ENCODE peak calls at places on chromosome 12, in eight cellular contexts. S is SK-N-SH, A is HepG2, V is transverse colon, I is stomach, D is sigmoid colon, W is K562, F is H1. R is an unnamed sample.

GRCh38 chr12:12510141-12510540 is 52.5 kb downstream of the DUSP16 start:
- DNase-seq in S (no peak), A (no peak), V (no peak), I (no peak), D (no peak), W (no peak), F (no peak), R (no peak)

GRCh38 chr12:88339966-88340365 is 197.9 kb downstream of the TMTC3 start:
- DNase-seq in S (no peak), A (no peak), V (no peak), I (no peak), D (no peak), W (no peak), F (no peak), R (no peak)

GRCh38 chr12:94435511-94435927 is 24.1 kb downstream of the CEP83 start:
- DNase-seq in S (no peak), A (no peak), V (no peak), I (no peak), D (no peak), W (no peak), F (no peak), R (no peak)

GRCh38 chr12:79983492-79983891 is 48.6 kb upstream of the PPP1R12A start:
- DNase-seq in S (no peak), A (no peak), V (no peak), I (no peak), D (no peak), W (no peak), F (no peak), R (no peak)

GRCh38 chr12:120007272-120007671 is 18.2 kb downstream of the BICDL1 start:
- DNase-seq in S (no peak), A (no peak), V (peak), I (no peak), D (no peak), W (peak), F (no peak), R (no peak)

GRCh38 chr12:127883013-127883412 is 384.0 kb upstream of the TMEM132C start:
- DNase-seq in S (no peak), A (no peak), V (no peak), I (no peak), D (no peak), W (no peak), F (no peak), R (no peak)

GRCh38 chr12:128956755-128957154 is 103.5 kb downstream of the GLT1D1 start:
- DNase-seq in S (no peak), A (no peak), V (no peak), I (no peak), D (no peak), W (no peak), F (no peak), R (no peak)

GRCh38 chr12:28899951-28900350 is 249.1 kb upstream of the FAR2 start:
- DNase-seq in S (no peak), A (no peak), V (no peak), I (no peak), D (no peak), W (no peak), F (no peak), R (no peak)

GRCh38 chr12:91108196-91108595 is 3.1 kb downstream of the LUM start:
- DNase-seq in S (no peak), A (no peak), V (no peak), I (no peak), D (no peak), W (no peak), F (no peak), R (no peak)

GRCh38 chr12:113056631-113057488 is at the start of gene DTX1:
- DNase-seq in S (peak), A (no peak), V (no peak), I (no peak), D (no peak), W (no peak), F (no peak), R (no peak)

GRCh38 chr12:10771132-10771733 is 31.2 kb downstream of the TAS2R7 start:
- DNase-seq in S (peak), A (peak), V (no peak), I (no peak), D (no peak), W (peak), F (no peak), R (no peak)

GRCh38 chr12:108967869-108968540 is 52.9 kb downstream of the SVOP start:
- DNase-seq in S (no peak), A (peak), V (no peak), I (no peak), D (no peak), W (peak), F (no peak), R (no peak)

GRCh38 chr12:26058818-26059217 is 66.0 kb downstream of the BHLHE41 start:
- DNase-seq in S (no peak), A (no peak), V (no peak), I (no peak), D (no peak), W (no peak), F (no peak), R (no peak)

GRCh38 chr12:69095765-69096477 is 143.4 kb upstream of the CPSF6 start:
- DNase-seq in S (no peak), A (no peak), V (no peak), I (no peak), D (no peak), W (peak), F (no peak), R (no peak)

GRCh38 chr12:117388865-117389508 is 27.6 kb upstream of the NOS1 start:
- DNase-seq in S (peak), A (no peak), V (no peak), I (no peak), D (no peak), W (no peak), F (no peak), R (no peak)

GRCh38 chr12:92145481-92145730 is 240 bp downstream of the BTG1 start:
- DNase-seq in S (no peak), A (no peak), V (no peak), I (no peak), D (no peak), W (no peak), F (no peak), R (no peak)

GRCh38 chr12:92146865-92147264 is 1.2 kb upstream of the BTG1 start:
- DNase-seq in S (peak), A (no peak), V (no peak), I (no peak), D (no peak), W (peak), F (no peak), R (no peak)

GRCh38 chr12:92144631-92145480 is 790 bp downstream of the BTG1 start:
- DNase-seq in S (peak), A (peak), V (peak), I (peak), D (peak), W (peak), F (no peak), R (no peak)

GRCh38 chr12:92146497-92146828 is 817 bp upstream of the BTG1 start:
- DNase-seq in S (no peak), A (no peak), V (no peak), I (no peak), D (no peak), W (no peak), F (no peak), R (no peak)

GRCh38 chr12:92145731-92146496 is at the start of gene BTG1:
- DNase-seq in S (peak), A (peak), V (peak), I (peak), D (peak), W (peak), F (peak), R (peak)
- TF ChIP-seq CTCF in S (no peak), A (peak), V (no peak), I (no peak), D (no peak), W (no peak), F (no peak), R (no peak)

GRCh38 chr12:9365296-9365695 is 157.1 kb upstream of the PZP start:
- DNase-seq in S (no peak), A (no peak), V (no peak), I (no peak), D (no peak), W (no peak), F (no peak), R (peak)
- TF ChIP-seq EP300 in S (no peak), A (no peak), V (no peak), I (no peak), D (no peak), W (no peak), F (no peak), R (no peak)

GRCh38 chr12:49973361-49973830 is 649 bp downstream of the AQP6 start:
- DNase-seq in S (no peak), A (no peak), V (no peak), I (no peak), D (peak), W (no peak), F (no peak), R (no peak)

GRCh38 chr12:49974677-49975369 is 2.1 kb downstream of the AQP6 start:
- DNase-seq in S (no peak), A (no peak), V (no peak), I (no peak), D (peak), W (no peak), F (no peak), R (no peak)

GRCh38 chr12:49976547-49976946 is 3.8 kb downstream of the AQP6 start:
- DNase-seq in S (no peak), A (no peak), V (no peak), I (no peak), D (no peak), W (no peak), F (no peak), R (no peak)

GRCh38 chr12:49974231-49974675 is 1.5 kb downstream of the AQP6 start:
- DNase-seq in S (peak), A (peak), V (peak), I (peak), D (peak), W (peak), F (no peak), R (no peak)

GRCh38 chr12:49975370-49975761 is 2.6 kb downstream of the AQP6 start:
- DNase-seq in S (peak), A (no peak), V (no peak), I (no peak), D (peak), W (no peak), F (no peak), R (no peak)
- TF ChIP-seq POLR2AphosphoS5 in S (no peak), A (no peak), V (no peak), I (no peak), D (no peak), W (no peak), F (no peak), R (no peak)

DNA sequence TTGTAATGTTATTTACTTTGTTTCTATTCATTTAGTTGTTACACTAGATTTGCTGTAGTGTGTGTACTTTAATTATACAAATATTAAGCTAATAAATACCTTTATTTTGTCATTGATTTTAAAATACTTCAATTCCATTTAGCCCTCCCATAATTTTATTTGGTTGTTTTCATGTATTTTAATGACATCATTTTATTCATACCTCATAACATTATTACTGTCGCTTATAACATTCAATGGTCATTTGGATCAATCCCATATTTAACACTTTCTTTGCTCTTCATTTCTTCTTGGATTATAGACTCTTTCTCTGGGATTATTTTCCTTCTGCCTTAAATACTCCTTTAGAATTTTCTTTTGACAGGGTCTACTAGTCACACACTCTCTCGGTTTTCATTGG is 86.6 kb upstream of the CAND1 start:
- DNase-seq in S (no peak), A (no peak), V (no peak), I (no peak), D (no peak), W (no peak), F (no peak), R (no peak)
- TF ChIP-seq CTCF in S (no peak), A (no peak), V (no peak), I (no peak), D (no peak), W (no peak), F (no peak), R (no peak)

DNA sequence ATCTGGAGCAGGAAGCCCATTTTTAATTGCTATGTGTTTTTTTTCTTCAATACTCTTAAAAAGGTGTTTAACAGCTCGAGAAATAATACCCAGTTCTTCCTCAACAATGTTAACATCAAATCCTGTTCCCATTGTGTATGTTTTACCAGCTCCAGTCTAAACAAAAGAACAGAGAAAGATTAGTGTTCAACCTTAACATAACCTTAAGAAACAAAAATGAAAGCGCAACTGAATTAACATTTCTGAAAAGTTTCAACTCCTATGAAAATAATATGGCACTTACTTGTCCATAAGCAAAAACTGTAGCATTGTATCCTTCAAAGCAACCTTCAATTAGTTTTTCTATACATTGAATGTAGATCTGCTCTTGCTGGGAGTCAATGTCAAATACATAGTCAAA is 73.2 kb downstream of the KIF21A start:
- DNase-seq in S (no peak), A (no peak), V (no peak), I (no peak), D (no peak), W (no peak), F (no peak), R (no peak)
- TF ChIP-seq EP300 in S (no peak), A (no peak), V (no peak), I (no peak), D (no peak), W (no peak), F (no peak), R (no peak)

R was measured in esophagus muscularis mucosa.